ENCODE peak calls at places on chromosomes 7 and 10, in four cellular contexts. N is IMR-90, E is colonic mucosa, B is psoas muscle. V is an unnamed sample. For H3K9me3, the result is how much of the 10 kb centered on the place peaks cover.

GRCh38 chr7:101882595-101883564 is 65.5 kb downstream of the CUX1 start:
- DNase-seq in N (peak), E (peak), B (peak), V (peak)

GRCh38 chr7:123500878-123501489 is 33.4 kb downstream of the IQUB start:
- DNase-seq in B (no peak), N (no peak), E (no peak), V (no peak)

GRCh38 chr10:12780634-12781601 is 220.6 kb downstream of the CCDC3 start:
- DNase-seq in N (peak), E (no peak), B (no peak), V (no peak)

GRCh38 chr10:11407939-11408338 is 203.5 kb downstream of the USP6NL start:
- DNase-seq in N (no peak), B (no peak), E (no peak), V (no peak)

GRCh38 chr10:104279550-104280259 is 10.7 kb downstream of the GSTO2 start:
- DNase-seq in B (no peak), E (no peak), N (no peak), V (no peak)

GRCh38 chr7:125506331-125506730 is 576.7 kb upstream of the POT1 start:
- DNase-seq in E (no peak), N (no peak), B (no peak), V (no peak)

GRCh38 chr7:96067321-96067720 is 254.6 kb downstream of the SLC25A13 start:
- DNase-seq in N (no peak), B (no peak), E (no peak), V (no peak)

GRCh38 chr10:24277771-24278518 is 69.0 kb downstream of the KIAA1217 start:
- DNase-seq in E (no peak), B (peak), N (no peak), V (no peak)

GRCh38 chr10:122576291-122576690 is 15.7 kb downstream of the DMBT1 start:
- DNase-seq in N (no peak), E (no peak), B (peak), V (no peak)

GRCh38 chr7:96400518-96400917 is 78.6 kb upstream of the SLC25A13 start:
- DNase-seq in E (no peak), B (no peak), N (peak), V (no peak)

GRCh38 chr7:2779086-2779485 is 65.0 kb downstream of the GNA12 start:
- DNase-seq in N (no peak), E (no peak), B (no peak), V (no peak)

GRCh38 chr10:19014034-19014433 is 34.6 kb upstream of the MALRD1 start:
- DNase-seq in B (no peak), E (no peak), N (peak), V (peak)

GRCh38 chr10:71631007-71631859 is 88.3 kb downstream of the C10orf105 start:
- DNase-seq in N (no peak), B (no peak), E (no peak), V (no peak)

GRCh38 chr10:96292971-96293909 is 11.0 kb upstream of the DNTT start:
- DNase-seq in E (peak), B (no peak), N (peak), V (peak)

GRCh38 chr10:96077181-96077580 is 33.8 kb downstream of the CCNJ start:
- DNase-seq in B (no peak), E (no peak), N (no peak), V (no peak)

GRCh38 chr10:102112210-102112817 is 7.9 kb downstream of the LDB1 start:
- DNase-seq in N (no peak), B (no peak), E (no peak), V (no peak)

GRCh38 chr10:71076473-71077142 is 135.8 kb upstream of the UNC5B start:
- DNase-seq in E (no peak), B (no peak), N (no peak), V (no peak)

GRCh38 chr10:86402283-86402931 is 35.8 kb upstream of the GRID1 start:
- DNase-seq in B (no peak), N (peak), E (no peak), V (no peak)

GRCh38 chr7:90645784-90646183 is 49.7 kb downstream of the CDK14 start:
- DNase-seq in E (no peak), N (no peak), B (no peak), V (no peak)

GRCh38 chr7:158204453-158204852 is 383.2 kb downstream of the PTPRN2 start:
- DNase-seq in N (no peak), E (no peak), B (no peak), V (no peak)

GRCh38 chr7:158206341-158206740 is 381.3 kb downstream of the PTPRN2 start:
- DNase-seq in N (no peak), B (no peak), E (no peak), V (no peak)

GRCh38 chr7:158209435-158209834 is 378.2 kb downstream of the PTPRN2 start:
- DNase-seq in N (no peak), B (no peak), E (no peak), V (no peak)
- H3K9me3 ChIP-seq in N (under half), B (under half), E (under half), V (under half)

DNA sequence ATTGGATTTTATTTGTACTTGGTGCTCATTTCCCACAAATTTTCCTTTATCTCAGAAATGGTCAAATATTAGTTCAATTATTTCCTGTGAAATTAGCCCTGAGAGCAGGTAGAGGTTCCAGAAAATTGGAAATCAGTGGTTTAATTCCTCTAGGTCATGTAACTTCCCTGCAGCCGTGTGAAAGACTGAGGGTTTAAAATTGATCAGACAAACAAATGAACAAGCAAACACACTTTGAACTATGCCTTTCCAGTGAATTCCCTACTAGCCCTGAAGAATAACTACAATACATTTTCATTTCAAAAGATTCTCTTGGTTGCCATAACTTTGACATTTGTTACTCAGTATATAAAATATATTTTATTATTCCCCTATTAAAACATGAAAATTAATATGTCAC is 1116.7 kb downstream of the REEP3 start:
- DNase-seq in N (no peak), B (no peak), E (no peak), V (no peak)
- H3K9me3 ChIP-seq in N (under half), B (under half), E (under half), V (under half)

DNA sequence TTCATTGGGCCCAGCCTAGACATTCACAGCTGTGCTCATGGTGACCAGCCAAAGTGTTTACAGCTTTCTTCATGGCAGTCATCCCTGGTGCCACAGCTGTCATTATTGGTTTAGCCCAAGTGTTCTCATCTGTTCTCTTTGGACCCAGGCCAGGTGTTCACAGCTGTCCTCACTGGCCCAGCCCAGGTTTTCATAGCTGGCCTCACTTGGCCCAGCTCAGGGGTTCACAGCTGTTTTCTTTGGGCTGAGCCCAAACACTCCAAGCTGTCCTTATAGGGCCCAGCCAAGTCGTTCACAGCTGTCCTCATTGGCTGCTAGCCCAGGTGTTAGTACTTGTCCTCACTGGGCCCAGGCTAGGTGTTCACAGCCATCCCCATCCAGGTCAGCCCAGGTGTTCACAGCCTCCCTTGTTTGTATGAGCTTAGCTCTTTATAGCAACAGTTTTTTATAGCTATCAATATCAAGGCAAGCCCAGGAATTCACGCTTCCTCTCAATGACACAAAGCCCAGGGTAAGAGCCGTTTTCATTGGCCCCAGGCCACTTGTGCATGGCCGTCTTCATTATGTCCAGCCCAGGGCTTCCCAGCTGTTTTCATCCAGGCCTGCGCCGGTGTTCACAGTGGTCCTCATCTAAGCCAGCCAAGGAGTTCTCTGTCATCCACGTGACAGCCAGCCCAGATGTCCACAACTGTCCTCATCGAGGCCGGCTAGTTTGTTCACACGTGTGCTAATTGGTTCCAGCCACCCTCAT is 11.6 kb downstream of the FRG2B start:
- DNase-seq in B (no peak), E (peak), N (no peak), V (no peak)
- H3K9me3 ChIP-seq in B (under half), E (under half), N (under half), V (under half)

GRCh38 chr7:121510302-121510701 is 114.2 kb upstream of the FAM3C start:
- DNase-seq in N (no peak), E (no peak), B (no peak), V (no peak)
- H3K9me3 ChIP-seq in N (under half), E (under half), B (under half), V (under half)

V was measured in AG04450.